ENCODE peak calls at places on chromosome 17, in ten cellular contexts. One of them, this sample, is unnamed.

GRCh38 chr17:61981323-61981722 is 53.5 kb upstream of the INTS2 start:
- DNase-seq in RWPE1: peak; percentile 6
- DNase-seq in GM20000: no peak
- DNase-seq in astrocyte of the spinal cord: peak; percentile 29
- DNase-seq in epithelial cell of esophagus: peak; percentile 17
- DNase-seq in activated CD8-positive, alpha-beta T cell treated with anti-CD3 and anti-CD28 coated beads for 36 hours: no peak
- DNase-seq in stimulated activated CD4-positive, alpha-beta T cell treated with anti-CD3 and anti-CD28 coated beads, Interleukin-1b, Interleukin-23, amount 100 ng/mL, for 4 hours: no peak
- DNase-seq in CD4-positive, CD25-positive, alpha-beta regulatory T cell: no peak
- DNase-seq in HEK293T: no peak
- DNase-seq in brain microvascular endothelial cell: peak; percentile 5
- DNase-seq in this sample: no peak

GRCh38 chr17:76524598-76525512 is 12.7 kb downstream of the CYGB start:
- DNase-seq in HEK293T: no peak
- DNase-seq in RWPE1: no peak
- DNase-seq in epithelial cell of esophagus: peak; percentile 64
- DNase-seq in CD4-positive, CD25-positive, alpha-beta regulatory T cell: no peak
- DNase-seq in stimulated activated CD4-positive, alpha-beta T cell treated with anti-CD3 and anti-CD28 coated beads, Interleukin-1b, Interleukin-23, amount 100 ng/mL, for 4 hours: no peak
- DNase-seq in astrocyte of the spinal cord: no peak
- DNase-seq in activated CD8-positive, alpha-beta T cell treated with anti-CD3 and anti-CD28 coated beads for 36 hours: no peak
- DNase-seq in GM20000: no peak
- DNase-seq in brain microvascular endothelial cell: no peak
- DNase-seq in this sample: peak; percentile 82

GRCh38 chr17:45894022-45894784 is at the start of gene MAPT:
- DNase-seq in epithelial cell of esophagus: peak; percentile 85
- DNase-seq in GM20000: peak; percentile 98
- DNase-seq in astrocyte of the spinal cord: peak; percentile 89
- DNase-seq in RWPE1: peak; percentile 93
- DNase-seq in CD4-positive, CD25-positive, alpha-beta regulatory T cell: peak; percentile 75
- DNase-seq in stimulated activated CD4-positive, alpha-beta T cell treated with anti-CD3 and anti-CD28 coated beads, Interleukin-1b, Interleukin-23, amount 100 ng/mL, for 4 hours: peak; percentile 69
- DNase-seq in brain microvascular endothelial cell: peak; percentile 71
- DNase-seq in activated CD8-positive, alpha-beta T cell treated with anti-CD3 and anti-CD28 coated beads for 36 hours: peak; percentile 85
- DNase-seq in HEK293T: peak; percentile 98
- DNase-seq in this sample: peak; percentile 86

GRCh38 chr17:72270530-72270929 is 149.7 kb downstream of the SOX9 start:
- DNase-seq in stimulated activated CD4-positive, alpha-beta T cell treated with anti-CD3 and anti-CD28 coated beads, Interleukin-1b, Interleukin-23, amount 100 ng/mL, for 4 hours: no peak
- DNase-seq in RWPE1: no peak
- DNase-seq in CD4-positive, CD25-positive, alpha-beta regulatory T cell: no peak
- DNase-seq in epithelial cell of esophagus: no peak
- DNase-seq in astrocyte of the spinal cord: peak; percentile 15
- DNase-seq in GM20000: no peak
- DNase-seq in brain microvascular endothelial cell: peak; percentile 26
- DNase-seq in HEK293T: no peak
- DNase-seq in activated CD8-positive, alpha-beta T cell treated with anti-CD3 and anti-CD28 coated beads for 36 hours: no peak
- DNase-seq in this sample: peak; percentile 40

GRCh38 chr17:68344701-68345136 is 53.4 kb downstream of the ARSG start:
- DNase-seq in stimulated activated CD4-positive, alpha-beta T cell treated with anti-CD3 and anti-CD28 coated beads, Interleukin-1b, Interleukin-23, amount 100 ng/mL, for 4 hours: peak; percentile 17
- DNase-seq in activated CD8-positive, alpha-beta T cell treated with anti-CD3 and anti-CD28 coated beads for 36 hours: peak; percentile 57
- DNase-seq in HEK293T: no peak
- DNase-seq in CD4-positive, CD25-positive, alpha-beta regulatory T cell: peak; percentile 30
- DNase-seq in GM20000: no peak
- DNase-seq in RWPE1: no peak
- DNase-seq in epithelial cell of esophagus: no peak
- DNase-seq in brain microvascular endothelial cell: no peak
- DNase-seq in astrocyte of the spinal cord: no peak
- DNase-seq in this sample: no peak

GRCh38 chr17:40112718-40113109 is 9.1 kb upstream of the MSL1 start:
- DNase-seq in epithelial cell of esophagus: no peak
- DNase-seq in brain microvascular endothelial cell: no peak
- DNase-seq in RWPE1: no peak
- DNase-seq in astrocyte of the spinal cord: no peak
- DNase-seq in GM20000: no peak
- DNase-seq in CD4-positive, CD25-positive, alpha-beta regulatory T cell: no peak
- DNase-seq in activated CD8-positive, alpha-beta T cell treated with anti-CD3 and anti-CD28 coated beads for 36 hours: no peak
- DNase-seq in HEK293T: no peak
- DNase-seq in stimulated activated CD4-positive, alpha-beta T cell treated with anti-CD3 and anti-CD28 coated beads, Interleukin-1b, Interleukin-23, amount 100 ng/mL, for 4 hours: no peak
- DNase-seq in this sample: no peak

GRCh38 chr17:31561469-31562412 is 170.3 kb downstream of the RAB11FIP4 start:
- DNase-seq in HEK293T: no peak
- DNase-seq in brain microvascular endothelial cell: no peak
- DNase-seq in epithelial cell of esophagus: no peak
- DNase-seq in activated CD8-positive, alpha-beta T cell treated with anti-CD3 and anti-CD28 coated beads for 36 hours: no peak
- DNase-seq in CD4-positive, CD25-positive, alpha-beta regulatory T cell: no peak
- DNase-seq in astrocyte of the spinal cord: peak; percentile 53
- DNase-seq in GM20000: no peak
- DNase-seq in stimulated activated CD4-positive, alpha-beta T cell treated with anti-CD3 and anti-CD28 coated beads, Interleukin-1b, Interleukin-23, amount 100 ng/mL, for 4 hours: no peak
- DNase-seq in RWPE1: no peak
- DNase-seq in this sample: no peak

GRCh38 chr17:78581304-78581703 is 4.1 kb upstream of the DNAH17 start:
- DNase-seq in HEK293T: no peak
- DNase-seq in CD4-positive, CD25-positive, alpha-beta regulatory T cell: no peak
- DNase-seq in activated CD8-positive, alpha-beta T cell treated with anti-CD3 and anti-CD28 coated beads for 36 hours: no peak
- DNase-seq in GM20000: no peak
- DNase-seq in stimulated activated CD4-positive, alpha-beta T cell treated with anti-CD3 and anti-CD28 coated beads, Interleukin-1b, Interleukin-23, amount 100 ng/mL, for 4 hours: no peak
- DNase-seq in epithelial cell of esophagus: no peak
- DNase-seq in brain microvascular endothelial cell: no peak
- DNase-seq in RWPE1: no peak
- DNase-seq in astrocyte of the spinal cord: no peak
- DNase-seq in this sample: no peak

GRCh38 chr17:37191219-37191618 is 184.6 kb upstream of the C17orf78 start:
- DNase-seq in CD4-positive, CD25-positive, alpha-beta regulatory T cell: no peak
- DNase-seq in activated CD8-positive, alpha-beta T cell treated with anti-CD3 and anti-CD28 coated beads for 36 hours: no peak
- DNase-seq in brain microvascular endothelial cell: peak; percentile 66
- DNase-seq in astrocyte of the spinal cord: peak; percentile 45
- DNase-seq in HEK293T: no peak
- DNase-seq in epithelial cell of esophagus: no peak
- DNase-seq in stimulated activated CD4-positive, alpha-beta T cell treated with anti-CD3 and anti-CD28 coated beads, Interleukin-1b, Interleukin-23, amount 100 ng/mL, for 4 hours: no peak
- DNase-seq in GM20000: no peak
- DNase-seq in RWPE1: no peak
- DNase-seq in this sample: no peak

GRCh38 chr17:68356949-68357455 is 65.7 kb downstream of the ARSG start:
- DNase-seq in epithelial cell of esophagus: no peak
- DNase-seq in HEK293T: no peak
- DNase-seq in GM20000: no peak
- DNase-seq in CD4-positive, CD25-positive, alpha-beta regulatory T cell: no peak
- DNase-seq in activated CD8-positive, alpha-beta T cell treated with anti-CD3 and anti-CD28 coated beads for 36 hours: peak; percentile 35
- DNase-seq in brain microvascular endothelial cell: no peak
- DNase-seq in RWPE1: no peak
- DNase-seq in stimulated activated CD4-positive, alpha-beta T cell treated with anti-CD3 and anti-CD28 coated beads, Interleukin-1b, Interleukin-23, amount 100 ng/mL, for 4 hours: no peak
- DNase-seq in astrocyte of the spinal cord: no peak
- DNase-seq in this sample: no peak

GRCh38 chr17:41760878-41761277 is 25.6 kb downstream of the JUP start:
- DNase-seq in activated CD8-positive, alpha-beta T cell treated with anti-CD3 and anti-CD28 coated beads for 36 hours: no peak
- DNase-seq in epithelial cell of esophagus: no peak
- DNase-seq in HEK293T: no peak
- DNase-seq in CD4-positive, CD25-positive, alpha-beta regulatory T cell: no peak
- DNase-seq in brain microvascular endothelial cell: no peak
- DNase-seq in RWPE1: no peak
- DNase-seq in GM20000: no peak
- DNase-seq in astrocyte of the spinal cord: no peak
- DNase-seq in stimulated activated CD4-positive, alpha-beta T cell treated with anti-CD3 and anti-CD28 coated beads, Interleukin-1b, Interleukin-23, amount 100 ng/mL, for 4 hours: no peak
- DNase-seq in this sample: no peak

GRCh38 chr17:44197980-44198720 is 1.5 kb downstream of the ATXN7L3 start:
- DNase-seq in stimulated activated CD4-positive, alpha-beta T cell treated with anti-CD3 and anti-CD28 coated beads, Interleukin-1b, Interleukin-23, amount 100 ng/mL, for 4 hours: no peak
- DNase-seq in GM20000: peak; percentile 69
- DNase-seq in activated CD8-positive, alpha-beta T cell treated with anti-CD3 and anti-CD28 coated beads for 36 hours: peak; percentile 61
- DNase-seq in brain microvascular endothelial cell: no peak
- DNase-seq in HEK293T: no peak
- DNase-seq in astrocyte of the spinal cord: peak; percentile 43
- DNase-seq in CD4-positive, CD25-positive, alpha-beta regulatory T cell: peak; percentile 56
- DNase-seq in epithelial cell of esophagus: peak; percentile 49
- DNase-seq in RWPE1: peak; percentile 45
- DNase-seq in this sample: peak; percentile 53

GRCh38 chr17:57699751-57700186 is 45.3 kb downstream of the CCDC182 start:
- DNase-seq in stimulated activated CD4-positive, alpha-beta T cell treated with anti-CD3 and anti-CD28 coated beads, Interleukin-1b, Interleukin-23, amount 100 ng/mL, for 4 hours: no peak
- DNase-seq in RWPE1: no peak
- DNase-seq in brain microvascular endothelial cell: no peak
- DNase-seq in CD4-positive, CD25-positive, alpha-beta regulatory T cell: no peak
- DNase-seq in HEK293T: no peak
- DNase-seq in epithelial cell of esophagus: no peak
- DNase-seq in GM20000: no peak
- DNase-seq in astrocyte of the spinal cord: no peak
- DNase-seq in activated CD8-positive, alpha-beta T cell treated with anti-CD3 and anti-CD28 coated beads for 36 hours: no peak
- DNase-seq in this sample: no peak